ENCODE peak calls at places on chromosomes 1 and 21, in four cellular contexts. One of them, this sample, is unnamed. For H3K4me1 and H3K79me2, the result is how much of the 10 kb centered on the place peaks cover.

GRCh38 chr1:172638885-172639831 is 19.7 kb upstream of the FASLG start:
- DNase-seq in astrocyte: peak
- DNase-seq in hepatocyte: no peak
- DNase-seq in fibroblast of lung: peak
- DNase-seq in this sample: peak

GRCh38 chr1:203462878-203463277 is 12.7 kb upstream of the PRELP start:
- DNase-seq in hepatocyte: no peak
- DNase-seq in astrocyte: peak
- DNase-seq in fibroblast of lung: peak
- DNase-seq in this sample: peak

GRCh38 chr1:47362828-47363227 is 29.2 kb downstream of the CMPK1 start:
- DNase-seq in astrocyte: no peak
- DNase-seq in fibroblast of lung: no peak
- DNase-seq in hepatocyte: no peak
- DNase-seq in this sample: no peak

GRCh38 chr1:65176571-65176970 is 28.6 kb downstream of the AK4 start:
- DNase-seq in fibroblast of lung: no peak
- DNase-seq in hepatocyte: no peak
- DNase-seq in astrocyte: no peak
- DNase-seq in this sample: no peak

GRCh38 chr1:86137458-86137857 is 19.1 kb downstream of the COL24A1 start:
- DNase-seq in fibroblast of lung: peak
- DNase-seq in astrocyte: peak
- DNase-seq in hepatocyte: no peak
- DNase-seq in this sample: peak

GRCh38 chr1:41482001-41482765 is 2.3 kb downstream of the EDN2 start:
- DNase-seq in hepatocyte: no peak
- DNase-seq in astrocyte: no peak
- DNase-seq in fibroblast of lung: no peak
- DNase-seq in this sample: no peak

GRCh38 chr1:95982706-95983105 is 738.9 kb upstream of the PTBP2 start:
- DNase-seq in astrocyte: no peak
- DNase-seq in fibroblast of lung: no peak
- DNase-seq in hepatocyte: no peak
- DNase-seq in this sample: no peak

GRCh38 chr1:152182431-152182830 is 23.4 kb upstream of the RPTN start:
- DNase-seq in fibroblast of lung: peak
- DNase-seq in hepatocyte: no peak
- DNase-seq in astrocyte: peak
- DNase-seq in this sample: peak

GRCh38 chr1:79848316-79848715 is 841.8 kb upstream of the ADGRL4 start:
- DNase-seq in hepatocyte: no peak
- DNase-seq in astrocyte: no peak
- DNase-seq in fibroblast of lung: no peak
- DNase-seq in this sample: no peak

GRCh38 chr1:222794656-222795474 is 20.0 kb upstream of the DISP1 start:
- DNase-seq in fibroblast of lung: no peak
- DNase-seq in hepatocyte: no peak
- DNase-seq in astrocyte: no peak
- DNase-seq in this sample: peak

GRCh38 chr1:91402023-91402422 is 2.6 kb downstream of the HFM1 start:
- DNase-seq in fibroblast of lung: peak
- DNase-seq in astrocyte: peak
- DNase-seq in hepatocyte: no peak
- DNase-seq in this sample: peak

GRCh38 chr21:17554619-17555472 is 42.0 kb downstream of the CXADR start:
- DNase-seq in astrocyte: no peak
- DNase-seq in fibroblast of lung: peak
- DNase-seq in hepatocyte: no peak
- DNase-seq in this sample: peak

GRCh38 chr1:23673086-23673813 is 18.4 kb upstream of the RPL11 start:
- DNase-seq in fibroblast of lung: peak
- DNase-seq in astrocyte: peak
- DNase-seq in hepatocyte: peak
- DNase-seq in this sample: peak

GRCh38 chr21:27060190-27060589 is 93.3 kb upstream of the ADAMTS5 start:
- DNase-seq in hepatocyte: no peak
- DNase-seq in fibroblast of lung: peak
- DNase-seq in astrocyte: peak
- DNase-seq in this sample: peak

GRCh38 chr1:163796394-163796821 is 474.7 kb downstream of the NUF2 start:
- DNase-seq in hepatocyte: peak
- DNase-seq in astrocyte: peak
- DNase-seq in fibroblast of lung: peak
- DNase-seq in this sample: peak

GRCh38 chr1:19596065-19596718 is 47.9 kb upstream of the NBL1 start:
- DNase-seq in fibroblast of lung: no peak
- DNase-seq in astrocyte: no peak
- DNase-seq in hepatocyte: peak
- DNase-seq in this sample: peak

GRCh38 chr1:27618341-27619067 is 14.6 kb upstream of the AHDC1 start:
- DNase-seq in hepatocyte: no peak
- DNase-seq in fibroblast of lung: no peak
- DNase-seq in astrocyte: no peak
- DNase-seq in this sample: no peak

GRCh38 chr1:27077968-27078367 is 65.3 kb upstream of the TENT5B start:
- DNase-seq in astrocyte: no peak
- DNase-seq in hepatocyte: no peak
- DNase-seq in fibroblast of lung: no peak
- DNase-seq in this sample: no peak

GRCh38 chr21:33780631-33781030 is 135.0 kb downstream of the ATP5PO start:
- DNase-seq in astrocyte: peak
- DNase-seq in fibroblast of lung: peak
- DNase-seq in hepatocyte: no peak
- DNase-seq in this sample: peak

GRCh38 chr1:11069233-11069950 is 9.6 kb upstream of the SRM start:
- DNase-seq in hepatocyte: no peak
- DNase-seq in astrocyte: no peak
- DNase-seq in fibroblast of lung: no peak
- DNase-seq in this sample: no peak

GRCh38 chr1:167957710-167958109 is 20.8 kb upstream of the MPC2 start:
- DNase-seq in fibroblast of lung: no peak
- DNase-seq in astrocyte: no peak
- DNase-seq in hepatocyte: no peak
- DNase-seq in this sample: peak

GRCh38 chr1:167911413-167911812 is 2.5 kb downstream of the ADCY10 start:
- DNase-seq in hepatocyte: no peak
- DNase-seq in fibroblast of lung: no peak
- DNase-seq in astrocyte: no peak
- DNase-seq in this sample: no peak

GRCh38 chr1:184593612-184594011 is 161.0 kb downstream of the EDEM3 start:
- DNase-seq in fibroblast of lung: no peak
- DNase-seq in astrocyte: no peak
- DNase-seq in hepatocyte: no peak
- DNase-seq in this sample: no peak

GRCh38 chr21:34189506-34189905 is 116.1 kb downstream of the MRPS6 start:
- DNase-seq in fibroblast of lung: no peak
- DNase-seq in astrocyte: no peak
- DNase-seq in hepatocyte: no peak
- DNase-seq in this sample: no peak

GRCh38 chr1:46615088-46615487 is 1.5 kb downstream of the MOB3C start:
- DNase-seq in astrocyte: no peak
- DNase-seq in fibroblast of lung: no peak
- DNase-seq in hepatocyte: no peak
- DNase-seq in this sample: no peak

GRCh38 chr1:201487742-201488141 is 18.8 kb upstream of the PHLDA3 start:
- DNase-seq in fibroblast of lung: no peak
- DNase-seq in hepatocyte: no peak
- DNase-seq in astrocyte: no peak
- DNase-seq in this sample: peak

GRCh38 chr1:201489656-201490261 is 17.2 kb downstream of the CSRP1 start:
- DNase-seq in astrocyte: no peak
- DNase-seq in fibroblast of lung: no peak
- DNase-seq in hepatocyte: no peak
- DNase-seq in this sample: peak

GRCh38 chr1:201486158-201486557 is 17.2 kb upstream of the PHLDA3 start:
- DNase-seq in hepatocyte: peak
- DNase-seq in astrocyte: no peak
- DNase-seq in fibroblast of lung: peak
- DNase-seq in this sample: peak

GRCh38 chr1:201490708-201491131 is 16.2 kb downstream of the CSRP1 start:
- DNase-seq in hepatocyte: no peak
- DNase-seq in astrocyte: no peak
- DNase-seq in fibroblast of lung: no peak
- DNase-seq in this sample: no peak

GRCh38 chr1:201488817-201489581 is 17.9 kb downstream of the CSRP1 start:
- DNase-seq in fibroblast of lung: peak
- DNase-seq in hepatocyte: peak
- DNase-seq in astrocyte: peak
- DNase-seq in this sample: peak
- H3K4me1 ChIP-seq in fibroblast of lung: under half
- H3K4me1 ChIP-seq in hepatocyte: under half
- H3K4me1 ChIP-seq in astrocyte: under half
- H3K4me1 ChIP-seq in this sample: under half

GRCh38 chr1:9778905-9779304 is 44.9 kb downstream of the CLSTN1 start:
- DNase-seq in hepatocyte: no peak
- DNase-seq in fibroblast of lung: no peak
- DNase-seq in astrocyte: no peak
- DNase-seq in this sample: no peak

GRCh38 chr1:9780554-9781110 is 43.1 kb downstream of the CLSTN1 start:
- DNase-seq in fibroblast of lung: no peak
- DNase-seq in hepatocyte: no peak
- DNase-seq in astrocyte: no peak
- DNase-seq in this sample: no peak

GRCh38 chr1:9774744-9775679 is 48.8 kb downstream of the CLSTN1 start:
- DNase-seq in fibroblast of lung: no peak
- DNase-seq in hepatocyte: no peak
- DNase-seq in astrocyte: no peak
- DNase-seq in this sample: no peak

GRCh38 chr1:9782116-9782751 is 41.5 kb downstream of the CLSTN1 start:
- DNase-seq in fibroblast of lung: no peak
- DNase-seq in hepatocyte: no peak
- DNase-seq in astrocyte: no peak
- DNase-seq in this sample: no peak

GRCh38 chr1:9776685-9777084 is 47.1 kb downstream of the CLSTN1 start:
- DNase-seq in astrocyte: no peak
- DNase-seq in hepatocyte: no peak
- DNase-seq in fibroblast of lung: no peak
- DNase-seq in this sample: no peak
- H3K79me2 ChIP-seq in astrocyte: half or more
- H3K79me2 ChIP-seq in hepatocyte: half or more
- H3K79me2 ChIP-seq in fibroblast of lung: under half
- H3K79me2 ChIP-seq in this sample: half or more

GRCh38 chr1:106717561-106717960 is 338.9 kb upstream of the PRMT6 start:
- DNase-seq in astrocyte: no peak
- DNase-seq in fibroblast of lung: peak
- DNase-seq in hepatocyte: no peak
- DNase-seq in this sample: peak

GRCh38 chr1:106727171-106727570 is 329.3 kb upstream of the PRMT6 start:
- DNase-seq in hepatocyte: no peak
- DNase-seq in astrocyte: no peak
- DNase-seq in fibroblast of lung: no peak
- DNase-seq in this sample: no peak

DNA sequence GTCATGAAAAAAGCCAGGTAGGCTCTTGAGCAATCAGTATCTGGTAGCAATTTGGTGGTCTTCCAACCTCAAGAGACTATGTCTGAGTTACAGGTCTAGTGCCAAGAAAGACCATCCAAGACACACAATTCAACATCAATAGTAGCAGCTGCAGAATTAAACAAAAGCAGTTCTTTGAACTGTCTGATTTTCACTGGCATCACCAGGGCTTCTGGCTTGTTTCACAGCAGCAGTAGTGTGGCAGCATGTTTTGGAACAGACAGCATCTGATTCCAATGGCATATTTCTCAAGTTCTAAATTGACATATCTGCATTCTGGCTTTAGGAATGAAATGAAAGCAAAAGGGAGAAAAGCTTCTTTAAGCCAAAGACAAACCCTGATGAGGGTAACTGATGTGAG is 334.7 kb upstream of the PRMT6 start:
- DNase-seq in hepatocyte: no peak
- DNase-seq in astrocyte: no peak
- DNase-seq in fibroblast of lung: peak
- DNase-seq in this sample: peak
- H2AFZ ChIP-seq in hepatocyte: no peak
- H2AFZ ChIP-seq in astrocyte: no peak
- H2AFZ ChIP-seq in fibroblast of lung: no peak
- H2AFZ ChIP-seq in this sample: peak

GRCh38 chr1:59126361-59126760 is 170.5 kb upstream of the FGGY start:
- DNase-seq in astrocyte: peak
- DNase-seq in hepatocyte: no peak
- DNase-seq in fibroblast of lung: no peak
- DNase-seq in this sample: peak
- H3K4me1 ChIP-seq in astrocyte: under half
- H3K4me1 ChIP-seq in hepatocyte: under half
- H3K4me1 ChIP-seq in fibroblast of lung: under half
- H3K4me1 ChIP-seq in this sample: half or more

DNA sequence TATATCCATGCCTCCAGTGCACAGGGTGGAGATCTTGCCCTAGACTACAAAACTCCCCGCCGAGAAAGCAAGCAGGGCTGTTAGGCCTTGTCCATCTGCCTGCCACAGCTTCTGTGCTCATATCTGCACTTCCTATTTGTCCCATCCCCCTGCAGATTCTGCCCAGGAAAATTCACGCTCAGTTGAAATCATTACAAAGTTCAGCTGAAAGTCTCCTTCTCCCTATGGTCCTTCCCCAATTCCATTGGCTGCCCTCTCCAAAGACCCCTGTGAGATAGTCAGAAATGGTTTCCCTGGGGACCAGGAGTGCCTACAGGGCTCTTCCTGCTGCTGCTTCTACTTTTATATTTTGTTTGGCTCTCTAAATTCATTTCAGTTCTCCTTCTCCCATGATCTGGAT is 63.2 kb downstream of the DTL start:
- DNase-seq in fibroblast of lung: no peak
- DNase-seq in hepatocyte: no peak
- DNase-seq in astrocyte: no peak
- DNase-seq in this sample: no peak
- H3K79me2 ChIP-seq in fibroblast of lung: under half
- H3K79me2 ChIP-seq in hepatocyte: under half
- H3K79me2 ChIP-seq in astrocyte: under half
- H3K79me2 ChIP-seq in this sample: under half

DNA sequence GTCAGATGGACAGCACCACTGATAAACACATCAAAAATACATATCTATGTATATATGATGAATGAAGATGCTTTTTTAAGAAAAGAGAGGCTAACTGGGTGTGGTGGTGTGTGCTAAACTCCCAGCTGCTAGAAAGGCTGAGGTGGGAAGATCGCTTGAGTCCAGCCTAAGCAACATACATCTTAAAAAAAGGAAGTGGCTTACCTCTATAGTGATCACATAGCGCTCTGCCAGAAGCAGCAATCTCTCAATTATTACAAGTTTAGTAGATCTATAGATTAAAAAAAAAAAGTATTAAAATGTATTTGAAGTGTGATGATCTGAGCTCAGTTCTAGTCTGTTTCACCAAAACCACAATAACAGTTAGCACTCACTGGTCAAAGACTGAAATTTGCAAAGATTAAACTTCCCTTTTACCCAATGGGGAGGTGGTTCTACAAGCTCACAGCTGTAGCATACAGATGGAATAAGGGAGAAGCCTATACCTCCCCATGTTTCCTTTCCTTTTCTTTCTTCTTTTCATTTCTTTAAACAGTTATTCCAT is 76.4 kb downstream of the USP24 start:
- DNase-seq in fibroblast of lung: no peak
- DNase-seq in astrocyte: no peak
- DNase-seq in hepatocyte: no peak
- DNase-seq in this sample: no peak
- H2AFZ ChIP-seq in fibroblast of lung: no peak
- H2AFZ ChIP-seq in astrocyte: no peak
- H2AFZ ChIP-seq in hepatocyte: no peak
- H2AFZ ChIP-seq in this sample: no peak